ENCODE peak calls at places on chromosomes 3 and 15, in eight cellular contexts. D is CD8-positive, alpha-beta memory T cell; G is CD4-positive, CD25-positive, alpha-beta regulatory T cell; T is GM23248; J is heart left ventricle; C is HCT116; R is left ventricle myocardium inferior; I is A549. F is an unnamed sample. For H3K4me1, the result is how much of the 10 kb centered on the place peaks cover.

GRCh38 chr3:139414608-139415224 is 25.3 kb upstream of the COPB2 start:
- DNase-seq in T (no peak), I (no peak), D (no peak), C (no peak), R (no peak), G (no peak), J (no peak), F (no peak)

GRCh38 chr3:114442251-114442650 is 148.4 kb downstream of the TIGIT start:
- DNase-seq in D (no peak), J (no peak), I (no peak), T (peak), G (no peak), C (no peak), R (no peak), F (no peak)

GRCh38 chr3:127820871-127821853 is 1.2 kb downstream of the MGLL start:
- DNase-seq in T (peak), R (peak), G (no peak), I (no peak), D (no peak), C (no peak), J (no peak), F (peak)

GRCh38 chr3:127925384-127925783 is 10.4 kb downstream of the KBTBD12 start:
- DNase-seq in R (no peak), C (no peak), D (no peak), G (no peak), J (no peak), I (no peak), T (no peak), F (no peak)

GRCh38 chr3:47266709-47267489 is 15.7 kb downstream of the KIF9 start:
- DNase-seq in R (peak), T (peak), D (peak), J (peak), C (peak), I (peak), G (no peak), F (peak)

GRCh38 chr3:73759290-73759689 is 134.5 kb upstream of the PDZRN3 start:
- DNase-seq in T (peak), C (no peak), I (no peak), G (no peak), R (no peak), D (no peak), J (no peak), F (no peak)

GRCh38 chr15:88385078-88385700 is 82.0 kb downstream of the MRPL46 start:
- DNase-seq in D (no peak), C (no peak), I (peak), J (no peak), G (no peak), R (no peak), T (peak), F (no peak)

GRCh38 chr15:22902578-22902977 is 64.1 kb downstream of the NIPA2 start:
- DNase-seq in I (no peak), R (no peak), J (no peak), T (no peak), C (no peak), D (no peak), G (no peak), F (no peak)

GRCh38 chr3:4885322-4885721 is 93.9 kb upstream of the BHLHE40 start:
- DNase-seq in I (no peak), J (no peak), R (no peak), T (peak), D (no peak), G (no peak), C (no peak), F (no peak)

GRCh38 chr3:160023476-160023875 is 34.8 kb downstream of the IL12A start:
- DNase-seq in C (no peak), R (no peak), I (no peak), G (no peak), J (no peak), T (peak), D (no peak), F (no peak)

GRCh38 chr3:63855333-63855940 is 8.2 kb downstream of the THOC7 start:
- DNase-seq in D (no peak), T (peak), G (no peak), J (no peak), R (no peak), I (no peak), C (no peak), F (no peak)

GRCh38 chr3:21417991-21418390 is 333.0 kb downstream of the ZNF385D start:
- DNase-seq in I (no peak), G (no peak), J (no peak), D (no peak), R (no peak), T (peak), C (no peak), F (no peak)

GRCh38 chr3:156233875-156234274 is 113.5 kb downstream of the KCNAB1 start:
- DNase-seq in G (no peak), T (no peak), C (no peak), I (no peak), J (no peak), R (no peak), D (no peak), F (no peak)

GRCh38 chr15:58639002-58639756 is 110.3 kb downstream of the ADAM10 start:
- DNase-seq in R (no peak), D (no peak), C (no peak), J (no peak), T (no peak), G (no peak), I (no peak), F (no peak)

GRCh38 chr3:52244061-52244628 is 1.4 kb upstream of the PPM1M start:
- DNase-seq in J (no peak), R (peak), C (no peak), G (no peak), T (peak), D (no peak), I (no peak), F (peak)

GRCh38 chr3:122890077-122890484 is 95.2 kb downstream of the SLC49A4 start:
- DNase-seq in C (no peak), R (peak), G (no peak), J (peak), T (peak), I (no peak), D (no peak), F (no peak)

GRCh38 chr15:29687939-29688884 is 134.1 kb downstream of the TJP1 start:
- DNase-seq in T (no peak), R (no peak), C (no peak), I (no peak), J (no peak), D (no peak), G (no peak), F (no peak)

GRCh38 chr15:24856397-24857093 is 98.2 kb upstream of the SNRPN start:
- DNase-seq in J (peak), C (no peak), D (no peak), R (peak), G (no peak), I (no peak), T (no peak), F (no peak)

GRCh38 chr3:17183951-17184550 is 299.3 kb downstream of the PLCL2 start:
- DNase-seq in I (peak), R (no peak), G (no peak), D (no peak), T (peak), C (peak), J (no peak), F (no peak)

GRCh38 chr15:45169608-45170480 is 17.9 kb downstream of the SHF start:
- DNase-seq in D (no peak), R (no peak), C (no peak), J (no peak), T (no peak), I (no peak), G (no peak), F (no peak)

GRCh38 chr15:91849180-91849579 is 4.3 kb upstream of the SLCO3A1 start:
- DNase-seq in D (no peak), T (no peak), I (no peak), C (no peak), R (no peak), G (no peak), J (no peak), F (no peak)

GRCh38 chr3:185931777-185932176 is 6.0 kb downstream of the TRA2B start:
- DNase-seq in J (no peak), G (no peak), T (peak), D (no peak), R (no peak), I (no peak), C (no peak), F (no peak)

GRCh38 chr3:158685151-158685550 is 12.7 kb upstream of the LXN start:
- DNase-seq in J (no peak), T (peak), G (no peak), R (no peak), C (no peak), I (no peak), D (no peak), F (no peak)

GRCh38 chr3:134846943-134847342 is 51.9 kb downstream of the EPHB1 start:
- DNase-seq in R (no peak), G (no peak), C (peak), J (no peak), I (peak), T (peak), D (no peak), F (no peak)

GRCh38 chr15:101252836-101253235 is 988 bp upstream of the CHSY1 start:
- DNase-seq in T (peak), I (no peak), R (no peak), C (no peak), J (no peak), G (no peak), D (no peak), F (no peak)

GRCh38 chr3:42739401-42740158 is 33.5 kb downstream of the CCDC13 start:
- DNase-seq in J (peak), I (no peak), C (no peak), D (no peak), R (peak), T (no peak), G (no peak), F (no peak)

GRCh38 chr3:59653405-59654119 is 603.7 kb upstream of the CFAP20DC start:
- DNase-seq in G (no peak), I (no peak), T (peak), C (no peak), J (no peak), D (no peak), R (no peak), F (no peak)

GRCh38 chr15:78107471-78107870 is 15.1 kb downstream of the SH2D7 start:
- DNase-seq in C (no peak), J (peak), T (no peak), G (no peak), I (no peak), R (no peak), D (no peak), F (no peak)

GRCh38 chr3:111917300-111917699 is 58.2 kb downstream of the PHLDB2 start:
- DNase-seq in I (peak), C (peak), T (peak), D (no peak), G (no peak), R (no peak), J (no peak), F (no peak)

GRCh38 chr15:52658955-52659354 is 20.2 kb downstream of the ATOSA start:
- DNase-seq in D (peak), C (no peak), T (no peak), I (no peak), J (no peak), R (no peak), G (no peak), F (no peak)

GRCh38 chr3:177574232-177574856 is 377.1 kb upstream of the TBL1XR1 start:
- DNase-seq in T (peak), R (no peak), I (peak), C (no peak), D (no peak), J (peak), G (no peak), F (no peak)

GRCh38 chr3:14210843-14211594 is 32.4 kb downstream of the LSM3 start:
- DNase-seq in D (no peak), C (no peak), R (no peak), I (no peak), G (no peak), J (no peak), T (peak), F (no peak)

GRCh38 chr3:14210281-14210670 is 31.7 kb downstream of the LSM3 start:
- DNase-seq in R (no peak), G (no peak), C (no peak), J (no peak), I (no peak), D (no peak), T (no peak), F (no peak)

GRCh38 chr3:14208977-14209394 is 30.4 kb downstream of the LSM3 start:
- DNase-seq in T (no peak), I (no peak), J (no peak), D (no peak), C (no peak), G (no peak), R (no peak), F (no peak)

GRCh38 chr3:14208168-14208567 is 29.6 kb downstream of the LSM3 start:
- DNase-seq in R (no peak), D (no peak), T (no peak), C (no peak), J (no peak), I (no peak), G (no peak), F (no peak)

GRCh38 chr3:14209596-14210280 is 31.1 kb downstream of the LSM3 start:
- DNase-seq in G (no peak), I (no peak), C (no peak), D (no peak), R (no peak), J (no peak), T (peak), F (no peak)
- H3K4me1 ChIP-seq in G (under half), I (under half), C (under half), D (under half), R (under half), J (under half), T (under half), F (under half)

DNA sequence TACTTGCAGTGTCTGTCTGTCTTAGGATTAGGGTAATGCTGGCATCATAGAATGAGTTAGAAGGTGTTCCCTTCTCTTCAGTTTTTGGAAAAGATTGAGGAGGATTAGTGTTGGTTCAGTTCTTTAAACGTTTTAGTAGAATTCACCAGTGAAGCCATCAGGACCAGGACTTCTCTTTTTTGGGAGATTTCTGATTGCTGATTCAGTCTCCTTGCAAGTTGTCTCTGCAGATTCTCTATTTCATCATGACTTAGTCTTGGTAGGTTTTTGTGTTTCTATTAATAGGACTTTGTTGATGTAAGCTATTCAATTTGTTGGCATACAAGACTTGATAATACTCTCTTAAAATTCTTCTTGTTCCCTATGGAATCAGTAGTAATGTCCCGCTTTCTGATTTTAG is 48.9 kb downstream of the STT3B start:
- DNase-seq in J (no peak), G (no peak), T (peak), I (no peak), D (no peak), C (no peak), R (no peak), F (no peak)
- H3K4me1 ChIP-seq in J (under half), G (under half), T (under half), I (under half), D (under half), C (under half), R (half or more), F (under half)

DNA sequence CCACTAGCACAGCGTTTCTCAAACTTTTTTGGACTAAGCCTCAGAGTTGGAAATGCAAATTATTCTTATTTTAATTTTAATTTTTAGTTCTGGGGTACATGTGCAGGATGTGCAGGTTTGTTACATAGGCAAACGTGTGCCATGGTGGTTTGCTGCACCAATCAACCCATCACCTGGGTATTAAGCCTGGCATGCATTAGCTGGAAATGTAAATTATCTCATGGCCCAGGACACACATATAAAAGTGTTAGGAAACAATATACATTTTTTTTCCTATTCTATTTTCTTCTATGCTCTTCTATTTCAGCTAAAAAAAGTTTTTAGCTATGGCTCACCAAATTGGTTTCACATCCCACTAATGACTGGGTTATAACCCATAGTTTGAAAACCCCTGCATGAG is 73.3 kb upstream of the LRIG1 start:
- DNase-seq in G (no peak), D (no peak), C (no peak), T (no peak), J (no peak), R (no peak), I (no peak), F (no peak)
- H3K4me1 ChIP-seq in G (under half), D (under half), C (under half), T (under half), J (under half), R (under half), I (under half), F (under half)

GRCh38 chr15:90037510-90037860 is 36.4 kb downstream of the ZNF710 start:
- DNase-seq in G (no peak), D (no peak), T (peak), I (no peak), J (no peak), R (no peak), C (no peak), F (no peak)
- H3K4me1 ChIP-seq in G (under half), D (under half), T (under half), I (under half), J (under half), R (half or more), C (under half), F (under half)

GRCh38 chr15:90046846-90047481 is 45.8 kb downstream of the ZNF710 start:
- DNase-seq in I (no peak), D (no peak), C (no peak), T (no peak), R (no peak), G (no peak), J (peak), F (peak)
- H3K4me1 ChIP-seq in I (under half), D (under half), C (under half), T (under half), R (under half), G (under half), J (under half), F (under half)

GRCh38 chr3:152219769-152220255 is 48.9 kb upstream of the MBNL1 start:
- DNase-seq in T (no peak), R (no peak), G (no peak), C (no peak), D (no peak), J (no peak), I (no peak), F (no peak)
- H3K4me1 ChIP-seq in T (under half), R (under half), G (under half), C (under half), D (under half), J (under half), I (under half), F (under half)

GRCh38 chr3:170050753-170051152 is 13.0 kb downstream of the GPR160 start:
- DNase-seq in J (no peak), T (no peak), C (no peak), I (no peak), G (no peak), R (no peak), D (no peak), F (no peak)
- H3K4me1 ChIP-seq in J (under half), T (under half), C (under half), I (under half), G (under half), R (under half), D (under half), F (under half)

GRCh38 chr3:190130700-190131099 is 10.0 kb upstream of the P3H2 start:
- DNase-seq in D (no peak), C (no peak), I (no peak), G (no peak), R (no peak), T (peak), J (no peak), F (no peak)
- H3K4me1 ChIP-seq in D (under half), C (under half), I (under half), G (under half), R (under half), T (under half), J (under half), F (under half)

DNA sequence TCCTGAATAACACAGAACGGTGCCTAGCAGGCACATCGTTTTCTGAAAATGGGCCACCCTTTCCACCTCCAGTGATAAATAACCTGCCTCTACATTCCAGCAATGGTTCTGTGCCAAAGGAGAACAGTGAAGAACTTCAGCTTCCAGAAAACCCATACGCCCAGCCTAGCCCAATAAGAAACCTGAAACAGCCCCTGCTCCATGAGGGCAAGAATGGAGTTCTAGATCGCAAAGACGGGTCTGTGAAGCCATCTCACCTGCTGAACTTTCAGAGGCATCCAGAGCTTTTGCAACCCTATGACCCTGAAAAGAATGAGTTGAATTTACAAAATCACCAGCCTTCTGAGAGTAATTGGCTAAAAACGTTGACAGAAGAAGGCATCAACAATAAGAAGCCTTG is 61.9 kb downstream of the CGNL1 start:
- DNase-seq in C (no peak), I (no peak), J (no peak), T (no peak), G (no peak), R (no peak), D (no peak), F (no peak)
- H3K4me1 ChIP-seq in C (under half), I (under half), J (under half), T (under half), G (under half), R (under half), D (under half), F (under half)

GRCh38 chr3:24390169-24390821 is 104.4 kb downstream of the THRB start:
- DNase-seq in J (no peak), T (no peak), R (no peak), I (no peak), C (no peak), G (no peak), D (no peak), F (no peak)

GRCh38 chr3:24393316-24393715 is 101.3 kb downstream of the THRB start:
- DNase-seq in R (no peak), J (no peak), D (no peak), C (no peak), I (no peak), G (no peak), T (no peak), F (no peak)

GRCh38 chr3:24399614-24400013 is 95.0 kb downstream of the THRB start:
- DNase-seq in C (no peak), T (no peak), R (no peak), I (no peak), D (no peak), G (no peak), J (no peak), F (no peak)

GRCh38 chr3:24396338-24396737 is 98.3 kb downstream of the THRB start:
- DNase-seq in T (no peak), D (no peak), G (no peak), C (no peak), I (no peak), R (no peak), J (no peak), F (no peak)

DNA sequence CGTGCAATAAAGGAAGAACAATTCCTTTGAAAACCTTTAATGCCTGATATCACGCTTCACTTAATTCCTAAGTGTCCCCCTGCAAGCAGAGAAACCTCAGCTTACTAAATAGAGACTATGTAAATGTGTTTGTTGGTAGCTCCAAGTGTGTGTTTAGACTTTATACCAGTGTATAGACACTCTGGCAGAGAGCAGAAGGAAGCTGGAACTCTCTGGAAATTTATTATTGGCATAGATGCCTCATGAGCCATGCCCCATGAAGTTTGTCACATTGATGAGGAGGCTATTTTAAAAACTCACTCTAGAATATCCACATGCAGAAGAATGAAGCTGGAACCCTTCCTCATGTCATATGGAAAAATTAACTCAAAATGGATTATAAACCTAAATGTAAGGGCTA is 99.9 kb downstream of the THRB start:
- DNase-seq in T (no peak), I (no peak), J (no peak), R (no peak), D (no peak), C (no peak), G (no peak), F (no peak)
- H3K4me1 ChIP-seq in T (under half), I (under half), J (under half), R (under half), D (under half), C (under half), G (under half), F (under half)